ENCODE peak calls at places on chromosomes 1 and 21, in five cellular contexts. One of them, this sample, is unnamed.

GRCh38 chr1:181548491-181548890 is 65.2 kb downstream of the CACNA1E start:
- DNase-seq in A549: no peak
- DNase-seq in epithelial cell of prostate: no peak
- DNase-seq in pancreas: no peak
- DNase-seq in thoracic aorta: no peak
- DNase-seq in this sample: no peak

GRCh38 chr1:225691861-225692516 is 39.1 kb upstream of the ENAH start:
- DNase-seq in A549: no peak
- DNase-seq in epithelial cell of prostate: no peak
- DNase-seq in pancreas: no peak
- DNase-seq in thoracic aorta: no peak
- DNase-seq in this sample: no peak

GRCh38 chr1:42981871-42982270 is 23.2 kb upstream of the SLC2A1 start:
- DNase-seq in A549: no peak
- DNase-seq in epithelial cell of prostate: no peak
- DNase-seq in pancreas: no peak
- DNase-seq in thoracic aorta: no peak
- DNase-seq in this sample: no peak

GRCh38 chr1:50548243-50548642 is 125.0 kb upstream of the DMRTA2 start:
- DNase-seq in A549: no peak
- DNase-seq in epithelial cell of prostate: no peak
- DNase-seq in pancreas: no peak
- DNase-seq in thoracic aorta: no peak
- DNase-seq in this sample: no peak

GRCh38 chr1:103459385-103459784 is 66.1 kb upstream of the RNPC3 start:
- DNase-seq in A549: no peak
- DNase-seq in epithelial cell of prostate: no peak
- DNase-seq in pancreas: no peak
- DNase-seq in thoracic aorta: no peak
- DNase-seq in this sample: no peak

GRCh38 chr1:180168786-180169640 is 14.3 kb downstream of the QSOX1 start:
- DNase-seq in A549: peak; percentile 64
- DNase-seq in epithelial cell of prostate: peak; percentile 16
- DNase-seq in pancreas: peak; percentile 85
- DNase-seq in thoracic aorta: no peak
- DNase-seq in this sample: no peak

GRCh38 chr1:158002022-158002629 is 8.7 kb downstream of the KIRREL1 start:
- DNase-seq in A549: no peak
- DNase-seq in epithelial cell of prostate: no peak
- DNase-seq in pancreas: no peak
- DNase-seq in thoracic aorta: no peak
- DNase-seq in this sample: no peak

GRCh38 chr1:166013232-166013631 is 153.6 kb downstream of the FAM78B start:
- DNase-seq in A549: no peak
- DNase-seq in epithelial cell of prostate: no peak
- DNase-seq in pancreas: no peak
- DNase-seq in thoracic aorta: no peak
- DNase-seq in this sample: no peak

GRCh38 chr1:110581637-110582036 is 24.5 kb downstream of the KCNA2 start:
- DNase-seq in A549: no peak
- DNase-seq in epithelial cell of prostate: no peak
- DNase-seq in pancreas: no peak
- DNase-seq in thoracic aorta: no peak
- DNase-seq in this sample: no peak

GRCh38 chr1:19661721-19662228 is 2.9 kb upstream of the HTR6 start:
- DNase-seq in A549: peak; percentile 35
- DNase-seq in epithelial cell of prostate: no peak
- DNase-seq in pancreas: no peak
- DNase-seq in thoracic aorta: no peak
- DNase-seq in this sample: no peak

GRCh38 chr1:88341436-88341835 is 342.6 kb upstream of the PKN2 start:
- DNase-seq in A549: no peak
- DNase-seq in epithelial cell of prostate: no peak
- DNase-seq in pancreas: no peak
- DNase-seq in thoracic aorta: no peak
- DNase-seq in this sample: no peak

GRCh38 chr1:172421974-172422604 is 1.6 kb downstream of the C1orf105 start:
- DNase-seq in A549: no peak
- DNase-seq in epithelial cell of prostate: no peak
- DNase-seq in pancreas: no peak
- DNase-seq in thoracic aorta: no peak
- DNase-seq in this sample: no peak

GRCh38 chr1:162626733-162627132 is 5.5 kb upstream of the DDR2 start:
- DNase-seq in A549: no peak
- DNase-seq in epithelial cell of prostate: no peak
- DNase-seq in pancreas: no peak
- DNase-seq in thoracic aorta: no peak
- DNase-seq in this sample: no peak

GRCh38 chr1:204363335-204364114 is 3.8 kb upstream of the PLEKHA6 start:
- DNase-seq in A549: peak; percentile 70
- DNase-seq in epithelial cell of prostate: no peak
- DNase-seq in pancreas: peak; percentile 83
- DNase-seq in thoracic aorta: no peak
- DNase-seq in this sample: peak; percentile 67

GRCh38 chr21:35275776-35276175 is 226.7 kb upstream of the RUNX1 start:
- DNase-seq in A549: no peak
- DNase-seq in epithelial cell of prostate: peak; percentile 85
- DNase-seq in pancreas: no peak
- DNase-seq in thoracic aorta: no peak
- DNase-seq in this sample: no peak

GRCh38 chr1:218371927-218372672 is 27.0 kb downstream of the TGFB2 start:
- DNase-seq in A549: no peak
- DNase-seq in epithelial cell of prostate: no peak
- DNase-seq in pancreas: no peak
- DNase-seq in thoracic aorta: no peak
- DNase-seq in this sample: no peak

GRCh38 chr1:6969106-6969505 is 183.9 kb downstream of the CAMTA1 start:
- DNase-seq in A549: no peak
- DNase-seq in epithelial cell of prostate: no peak
- DNase-seq in pancreas: no peak
- DNase-seq in thoracic aorta: no peak
- DNase-seq in this sample: no peak

GRCh38 chr1:69494171-69494570 is 73.6 kb upstream of the LRRC7 start:
- DNase-seq in A549: no peak
- DNase-seq in epithelial cell of prostate: no peak
- DNase-seq in pancreas: no peak
- DNase-seq in thoracic aorta: no peak
- DNase-seq in this sample: no peak

DNA sequence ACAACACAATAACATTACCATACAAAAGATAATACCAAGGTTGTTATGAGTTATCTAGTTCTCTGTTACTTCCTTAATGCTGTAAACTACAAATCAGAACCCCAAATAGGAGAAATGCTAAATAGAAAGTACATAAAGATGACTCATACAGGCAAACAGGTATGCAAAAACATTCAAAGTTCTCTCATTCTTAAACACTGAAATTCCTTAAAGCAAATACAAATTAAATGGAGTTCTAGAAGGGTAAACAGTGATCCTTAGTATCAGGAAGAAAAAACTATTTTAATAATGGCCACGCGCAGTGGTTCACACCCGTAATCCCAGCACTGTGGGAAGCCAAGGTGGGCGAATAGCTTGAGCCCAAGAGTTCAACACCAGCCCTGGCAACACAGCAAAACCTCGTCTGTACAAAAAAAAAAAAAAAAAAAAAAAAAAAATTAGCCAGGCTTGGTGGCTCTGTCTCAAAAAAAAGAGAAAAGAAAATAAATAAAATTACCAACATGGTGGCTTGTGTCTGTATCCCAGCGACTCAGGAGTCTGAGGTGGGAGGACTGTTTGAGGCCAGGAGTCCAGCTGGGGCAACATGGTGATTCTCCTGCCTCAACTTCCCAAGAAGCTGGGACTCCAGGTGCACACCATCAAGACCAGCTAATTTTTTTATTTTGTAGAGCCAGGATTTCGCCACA is 17.5 kb downstream of the FBXO42 start:
- DNase-seq in A549: peak; percentile 41
- DNase-seq in epithelial cell of prostate: no peak
- DNase-seq in pancreas: no peak
- DNase-seq in thoracic aorta: no peak
- DNase-seq in this sample: no peak
- H3K27ac ChIP-seq in A549: peak overlapping the region; percentile 58
- H3K27ac ChIP-seq in epithelial cell of prostate: peak overlapping the region; percentile 34
- H3K27ac ChIP-seq in pancreas: peak overlapping the region; percentile 21
- H3K27ac ChIP-seq in thoracic aorta: no peak overlapping the region
- H3K27ac ChIP-seq in this sample: no peak overlapping the region

GRCh38 chr1:44513111-44513510 is 108.1 kb downstream of the RNF220 start:
- DNase-seq in A549: no peak
- DNase-seq in epithelial cell of prostate: no peak
- DNase-seq in pancreas: no peak
- DNase-seq in thoracic aorta: no peak
- DNase-seq in this sample: no peak

GRCh38 chr1:44512313-44512885 is 107.3 kb downstream of the RNF220 start:
- DNase-seq in A549: no peak
- DNase-seq in epithelial cell of prostate: no peak
- DNase-seq in pancreas: no peak
- DNase-seq in thoracic aorta: no peak
- DNase-seq in this sample: no peak

GRCh38 chr1:44511769-44512168 is 106.7 kb downstream of the RNF220 start:
- DNase-seq in A549: no peak
- DNase-seq in epithelial cell of prostate: no peak
- DNase-seq in pancreas: no peak
- DNase-seq in thoracic aorta: no peak
- DNase-seq in this sample: no peak

GRCh38 chr1:44508397-44508745 is 103.3 kb downstream of the RNF220 start:
- DNase-seq in A549: no peak
- DNase-seq in epithelial cell of prostate: no peak
- DNase-seq in pancreas: no peak
- DNase-seq in thoracic aorta: no peak
- DNase-seq in this sample: no peak

DNA sequence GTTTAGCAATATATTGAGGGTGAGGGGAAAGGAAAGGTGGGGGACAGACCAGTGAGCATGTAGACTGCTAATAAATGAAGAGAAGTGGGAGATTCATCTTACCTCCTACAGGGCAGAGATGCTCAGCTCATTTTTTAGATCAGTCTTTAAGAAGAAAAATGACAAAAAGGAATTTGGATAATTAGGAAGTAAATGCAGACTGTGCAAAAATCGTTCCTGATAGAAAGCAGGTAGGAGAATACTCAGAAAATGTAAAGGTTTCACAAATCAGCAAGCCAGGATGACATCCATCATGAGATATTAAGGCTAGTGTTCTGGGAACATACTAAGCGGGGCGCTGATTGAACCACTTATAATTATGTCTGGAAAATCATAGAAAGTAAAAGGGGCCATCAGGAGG is 106.3 kb downstream of the RNF220 start:
- DNase-seq in A549: no peak
- DNase-seq in epithelial cell of prostate: no peak
- DNase-seq in pancreas: no peak
- DNase-seq in thoracic aorta: no peak
- DNase-seq in this sample: no peak
- H3K27ac ChIP-seq in A549: no peak overlapping the region
- H3K27ac ChIP-seq in epithelial cell of prostate: no peak overlapping the region
- H3K27ac ChIP-seq in pancreas: no peak overlapping the region
- H3K27ac ChIP-seq in thoracic aorta: no peak overlapping the region
- H3K27ac ChIP-seq in this sample: no peak overlapping the region

GRCh38 chr1:233710031-233710430 is 96.1 kb downstream of the KCNK1 start:
- DNase-seq in A549: no peak
- DNase-seq in epithelial cell of prostate: no peak
- DNase-seq in pancreas: no peak
- DNase-seq in thoracic aorta: no peak
- DNase-seq in this sample: no peak

GRCh38 chr1:233708416-233708815 is 94.5 kb downstream of the KCNK1 start:
- DNase-seq in A549: no peak
- DNase-seq in epithelial cell of prostate: no peak
- DNase-seq in pancreas: no peak
- DNase-seq in thoracic aorta: no peak
- DNase-seq in this sample: no peak

GRCh38 chr1:233704882-233705723 is 91.2 kb downstream of the KCNK1 start:
- DNase-seq in A549: no peak
- DNase-seq in epithelial cell of prostate: no peak
- DNase-seq in pancreas: no peak
- DNase-seq in thoracic aorta: no peak
- DNase-seq in this sample: no peak

GRCh38 chr1:233707906-233708292 is 94.0 kb downstream of the KCNK1 start:
- DNase-seq in A549: no peak
- DNase-seq in epithelial cell of prostate: no peak
- DNase-seq in pancreas: no peak
- DNase-seq in thoracic aorta: no peak
- DNase-seq in this sample: no peak

DNA sequence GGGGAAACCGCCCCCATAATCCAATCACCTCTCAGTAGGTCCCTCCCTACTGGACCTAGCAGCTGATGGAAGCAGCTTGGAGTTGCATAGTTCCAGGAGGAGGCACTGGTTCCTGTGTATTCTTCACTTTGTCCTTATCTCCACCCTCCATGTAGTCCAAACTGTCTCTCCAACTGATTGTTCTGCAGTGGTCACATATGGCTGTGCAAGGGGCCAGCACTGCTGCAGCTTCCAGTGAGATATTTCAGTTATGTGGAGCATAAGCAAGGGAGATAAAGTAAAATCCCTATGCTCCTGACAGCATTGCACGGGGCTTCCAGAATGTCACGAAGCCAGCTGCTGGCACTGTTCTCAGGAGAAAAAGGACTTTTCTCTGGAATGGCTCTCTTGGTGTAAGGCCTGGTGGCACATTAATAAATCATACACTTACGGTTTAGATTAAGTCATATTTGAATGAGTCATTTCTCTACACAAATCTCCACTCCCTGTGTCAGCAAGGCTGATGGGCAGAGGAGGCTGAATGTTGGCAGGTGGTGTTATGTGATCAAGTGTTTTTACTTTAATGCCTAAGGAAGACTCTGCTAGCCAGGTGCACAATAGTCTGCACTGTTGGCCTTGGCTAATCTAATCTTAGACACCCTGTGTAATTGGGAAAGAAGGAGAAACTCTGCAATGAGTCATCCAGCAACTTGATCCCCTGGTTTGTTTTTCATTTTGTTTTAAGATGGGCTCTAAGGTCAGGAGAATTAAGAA is 93.4 kb downstream of the KCNK1 start:
- DNase-seq in A549: peak; percentile 54
- DNase-seq in epithelial cell of prostate: peak; percentile 65
- DNase-seq in pancreas: no peak
- DNase-seq in thoracic aorta: no peak
- DNase-seq in this sample: no peak
- H3K27ac ChIP-seq in A549: peak overlapping the region; percentile 77
- H3K27ac ChIP-seq in epithelial cell of prostate: peak overlapping the region; percentile 65
- H3K27ac ChIP-seq in pancreas: peak overlapping the region; percentile 12
- H3K27ac ChIP-seq in thoracic aorta: peak overlapping the region; percentile 46
- H3K27ac ChIP-seq in this sample: peak overlapping the region; percentile 53

GRCh38 chr21:38905328-38905727 is 99.6 kb downstream of the ETS2 start:
- DNase-seq in A549: no peak
- DNase-seq in epithelial cell of prostate: no peak
- DNase-seq in pancreas: no peak
- DNase-seq in thoracic aorta: no peak
- DNase-seq in this sample: no peak

GRCh38 chr21:38902608-38903445 is 97.1 kb downstream of the ETS2 start:
- DNase-seq in A549: no peak
- DNase-seq in epithelial cell of prostate: no peak
- DNase-seq in pancreas: no peak
- DNase-seq in thoracic aorta: no peak
- DNase-seq in this sample: no peak

GRCh38 chr21:38903578-38904193 is 98.0 kb downstream of the ETS2 start:
- DNase-seq in A549: no peak
- DNase-seq in epithelial cell of prostate: peak; percentile 99
- DNase-seq in pancreas: no peak
- DNase-seq in thoracic aorta: peak; percentile 32
- DNase-seq in this sample: no peak

GRCh38 chr21:38908537-38908936 is 102.8 kb downstream of the ETS2 start:
- DNase-seq in A549: no peak
- DNase-seq in epithelial cell of prostate: no peak
- DNase-seq in pancreas: no peak
- DNase-seq in thoracic aorta: no peak
- DNase-seq in this sample: no peak

GRCh38 chr21:38905751-38906150 is 100.0 kb downstream of the ETS2 start:
- DNase-seq in A549: no peak
- DNase-seq in epithelial cell of prostate: no peak
- DNase-seq in pancreas: no peak
- DNase-seq in thoracic aorta: no peak
- DNase-seq in this sample: no peak
- H3K27ac ChIP-seq in A549: peak overlapping the region; percentile 29
- H3K27ac ChIP-seq in epithelial cell of prostate: no peak overlapping the region
- H3K27ac ChIP-seq in pancreas: no peak overlapping the region
- H3K27ac ChIP-seq in thoracic aorta: peak overlapping the region; percentile 25
- H3K27ac ChIP-seq in this sample: no peak overlapping the region